ENCODE peak calls at places on chromosomes 12 and 14, in seven cellular contexts. Z, B, M, R, I, C and N are unnamed samples. For H3K4me1, the result is how much of the 10 kb centered on the place peaks cover.

GRCh38 chr14:100818221-100818699 is 7.7 kb upstream of the MEG3 start:
- DNase-seq in R (no peak), Z (no peak), C (no peak), B (no peak), M (peak), I (no peak), N (no peak)

GRCh38 chr14:85439696-85440328 is 90.1 kb upstream of the FLRT2 start:
- DNase-seq in Z (no peak), M (no peak), C (no peak), R (no peak), B (no peak), I (no peak), N (peak)

GRCh38 chr12:89525002-89525823 is 617 bp upstream of the GALNT4 start:
- DNase-seq in B (peak), C (no peak), R (peak), Z (peak), M (peak), I (peak), N (no peak)

GRCh38 chr12:66548338-66549049 is 130.4 kb downstream of the GRIP1 start:
- DNase-seq in R (no peak), I (no peak), B (no peak), C (no peak), Z (no peak), M (no peak), N (peak)

GRCh38 chr14:70642313-70643235 is 858 bp downstream of the TTC9 start:
- DNase-seq in Z (peak), B (no peak), C (no peak), R (no peak), M (peak), I (no peak), N (peak)

GRCh38 chr14:46820291-46820690 is 168.7 kb upstream of the RPL10L start:
- DNase-seq in C (no peak), I (no peak), Z (no peak), R (no peak), M (no peak), B (no peak), N (no peak)

GRCh38 chr12:1126089-1126488 is 135.1 kb downstream of the ERC1 start:
- DNase-seq in M (no peak), B (no peak), C (no peak), Z (no peak), I (no peak), R (no peak), N (no peak)

GRCh38 chr12:71303199-71303598 is 136.4 kb upstream of the LGR5 start:
- DNase-seq in I (no peak), R (no peak), Z (no peak), B (no peak), M (no peak), C (no peak), N (no peak)

GRCh38 chr12:105109465-105110212 is 2.1 kb downstream of the WASHC4 start:
- DNase-seq in R (no peak), C (peak), B (peak), I (no peak), M (no peak), Z (no peak), N (peak)

GRCh38 chr12:80041071-80041470 is 58.3 kb upstream of the OTOGL start:
- DNase-seq in R (no peak), M (no peak), C (no peak), I (no peak), Z (no peak), B (no peak), N (no peak)

GRCh38 chr14:25800841-25801240 is 750.9 kb upstream of the STXBP6 start:
- DNase-seq in R (no peak), I (no peak), M (no peak), Z (no peak), B (no peak), C (no peak), N (no peak)

GRCh38 chr14:22981090-22982012 is 1.0 kb downstream of the AJUBA start:
- DNase-seq in Z (peak), R (no peak), C (no peak), I (peak), B (no peak), M (peak), N (peak)

GRCh38 chr14:103128631-103129300 is 5.5 kb downstream of the TNFAIP2 start:
- DNase-seq in B (no peak), Z (no peak), M (peak), C (no peak), R (no peak), I (peak), N (no peak)

GRCh38 chr14:74035556-74035955 is 16.4 kb downstream of the BBOF1 start:
- DNase-seq in R (no peak), I (no peak), B (peak), C (no peak), Z (no peak), M (peak), N (no peak)

GRCh38 chr12:118302053-118302452 is 70.7 kb downstream of the TAOK3 start:
- DNase-seq in I (no peak), R (no peak), M (no peak), B (peak), Z (no peak), C (no peak), N (peak)

GRCh38 chr14:47674148-47674545 is 1.3 kb downstream of the MDGA2 start:
- DNase-seq in I (no peak), B (no peak), R (no peak), Z (no peak), C (no peak), M (peak), N (no peak)

DNA sequence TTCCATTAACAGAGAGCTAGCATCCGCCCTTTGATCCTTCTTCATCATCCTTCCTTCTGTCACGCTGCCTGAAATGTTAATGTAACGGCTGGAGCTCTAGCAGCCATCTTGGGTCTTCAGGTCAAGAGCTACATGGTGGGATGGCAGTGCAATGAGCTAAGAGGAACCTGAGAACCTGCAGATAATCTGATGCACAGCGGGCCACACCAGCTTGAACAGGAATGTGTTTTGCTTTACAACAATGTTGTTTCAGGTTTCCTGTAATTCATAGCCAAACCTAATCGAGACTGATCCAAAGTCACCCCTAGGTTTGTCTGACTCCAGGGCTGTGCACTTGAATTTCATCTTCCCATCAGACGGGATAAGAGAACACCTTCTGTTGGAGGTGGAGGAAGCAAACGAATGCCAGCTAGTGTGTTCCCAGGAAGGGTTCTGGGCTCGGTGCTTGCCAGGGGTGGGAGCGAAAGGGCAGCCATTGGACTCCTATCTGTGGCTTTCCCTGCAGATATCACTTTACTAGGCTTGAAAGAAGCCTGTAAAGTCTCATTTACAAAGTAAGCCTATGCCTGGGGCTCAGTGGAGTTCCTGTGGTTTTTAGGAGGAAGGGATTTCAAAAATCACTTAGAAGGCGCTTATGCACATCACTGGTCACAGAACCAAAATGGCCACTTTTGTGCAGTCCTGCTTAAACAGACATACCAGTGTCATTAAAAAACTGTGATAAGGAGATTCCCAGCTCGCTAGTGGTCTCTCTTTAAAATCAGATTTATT is 22.9 kb downstream of the CLMN start:
- DNase-seq in R (no peak), C (no peak), B (no peak), Z (no peak), I (no peak), M (no peak), N (no peak)
- H3K4me1 ChIP-seq in R (under half), C (under half), B (under half), Z (under half), I (under half), M (under half), N (under half)

GRCh38 chr12:113361574-113362370 is 3.4 kb downstream of the PLBD2 start:
- DNase-seq in Z (no peak), R (no peak), C (no peak), I (no peak), M (no peak), B (no peak), N (no peak)

GRCh38 chr12:113359939-113360748 is 1.8 kb downstream of the PLBD2 start:
- DNase-seq in C (no peak), B (no peak), Z (no peak), R (no peak), M (no peak), I (no peak), N (no peak)

GRCh38 chr12:113364698-113365097 is 6.3 kb downstream of the PLBD2 start:
- DNase-seq in C (no peak), M (no peak), R (no peak), B (no peak), Z (no peak), I (no peak), N (no peak)

GRCh38 chr12:113358381-113359132 is at the start of gene PLBD2:
- DNase-seq in Z (peak), B (peak), C (peak), I (peak), M (peak), R (peak), N (peak)

GRCh38 chr12:113359133-113359938 is 949 bp downstream of the PLBD2 start:
- DNase-seq in C (peak), Z (no peak), R (no peak), B (peak), I (peak), M (peak), N (peak)
- H3K27ac ChIP-seq in C (peak), Z (peak), R (peak), B (no peak), I (peak), M (peak), N (no peak)

GRCh38 chr12:124502379-124502778 is 65.0 kb downstream of the NCOR2 start:
- DNase-seq in M (no peak), Z (no peak), R (no peak), B (no peak), C (no peak), I (no peak), N (no peak)

GRCh38 chr12:124500232-124501079 is 67.0 kb downstream of the NCOR2 start:
- DNase-seq in R (no peak), M (no peak), C (no peak), Z (no peak), I (no peak), B (peak), N (peak)

GRCh38 chr12:124503305-124503704 is 64.1 kb downstream of the NCOR2 start:
- DNase-seq in I (no peak), C (no peak), Z (no peak), B (no peak), R (no peak), M (no peak), N (no peak)

GRCh38 chr12:124501080-124501642 is 66.3 kb downstream of the NCOR2 start:
- DNase-seq in M (no peak), Z (no peak), C (no peak), B (no peak), R (no peak), I (no peak), N (no peak)

GRCh38 chr12:124501827-124502226 is 65.6 kb downstream of the NCOR2 start:
- DNase-seq in Z (no peak), M (no peak), C (no peak), B (no peak), R (no peak), I (no peak), N (no peak)
- H3K4me1 ChIP-seq in Z (under half), M (under half), C (half or more), B (under half), R (under half), I (under half), N (under half)

DNA sequence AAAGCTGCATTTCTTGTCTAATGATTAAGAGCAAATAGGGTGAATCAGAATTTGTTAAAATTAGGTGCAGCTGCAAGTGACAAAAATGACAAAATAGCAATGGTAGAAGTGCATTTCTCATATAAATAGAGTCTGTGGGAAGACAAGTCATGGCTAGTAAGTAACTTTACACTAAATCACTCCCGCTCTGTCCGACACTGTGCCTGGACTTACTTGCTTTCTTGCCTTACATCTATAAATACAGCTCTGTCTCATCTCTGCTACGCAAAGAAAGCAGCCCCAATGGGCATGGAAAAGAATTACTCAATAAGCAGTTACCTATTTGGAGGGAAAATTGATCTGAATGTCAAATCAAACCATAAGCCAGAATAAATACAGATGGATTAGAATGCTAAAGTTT is 245.4 kb upstream of the KRR1 start:
- DNase-seq in B (no peak), M (no peak), R (no peak), Z (no peak), I (no peak), C (no peak), N (no peak)
- H3K27ac ChIP-seq in B (peak), M (no peak), R (no peak), Z (no peak), I (no peak), C (no peak), N (no peak)

GRCh38 chr12:94768398-94769039 is 118.2 kb upstream of the TMCC3 start:
- DNase-seq in C (no peak), Z (no peak), M (no peak), R (no peak), I (no peak), B (no peak), N (no peak)
- H3K4me1 ChIP-seq in C (under half), Z (under half), M (under half), R (under half), I (under half), B (under half), N (under half)

DNA sequence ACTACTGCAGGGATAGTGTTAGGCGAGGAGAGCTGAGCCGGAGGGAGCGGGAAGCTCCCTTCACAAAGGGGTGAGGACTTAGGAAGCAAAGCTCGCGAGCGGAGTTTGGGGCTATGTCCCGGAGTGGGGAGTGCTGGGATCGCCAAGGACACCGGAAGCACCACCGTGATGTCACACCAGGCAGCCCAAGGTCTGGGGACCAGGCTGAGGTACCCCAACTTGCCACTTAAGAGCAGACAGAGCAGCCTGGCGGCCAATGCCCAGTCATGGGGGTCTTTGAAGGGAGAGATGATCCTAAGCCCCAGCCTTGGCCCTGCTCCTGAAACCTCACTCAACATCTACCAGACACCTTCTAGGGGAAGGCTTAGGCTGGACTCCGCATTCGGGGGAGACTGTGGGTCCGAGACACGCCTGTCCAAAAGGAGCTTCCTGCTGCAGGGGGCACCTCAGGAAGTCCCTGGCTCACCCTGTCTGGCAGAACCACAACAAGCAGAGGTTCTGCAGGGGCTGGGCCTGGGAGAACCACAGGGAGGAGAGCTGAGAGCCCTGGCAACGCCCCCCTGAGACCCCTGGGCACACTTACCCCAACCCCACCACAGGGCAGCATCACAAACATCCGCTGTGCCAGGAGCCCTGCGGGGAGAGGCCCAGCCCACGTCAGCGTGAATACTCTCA is 17.8 kb downstream of the SLC48A1 start:
- DNase-seq in Z (no peak), R (no peak), B (no peak), M (no peak), I (no peak), C (no peak), N (no peak)
- H3K27ac ChIP-seq in Z (no peak), R (no peak), B (no peak), M (no peak), I (no peak), C (no peak), N (no peak)

DNA sequence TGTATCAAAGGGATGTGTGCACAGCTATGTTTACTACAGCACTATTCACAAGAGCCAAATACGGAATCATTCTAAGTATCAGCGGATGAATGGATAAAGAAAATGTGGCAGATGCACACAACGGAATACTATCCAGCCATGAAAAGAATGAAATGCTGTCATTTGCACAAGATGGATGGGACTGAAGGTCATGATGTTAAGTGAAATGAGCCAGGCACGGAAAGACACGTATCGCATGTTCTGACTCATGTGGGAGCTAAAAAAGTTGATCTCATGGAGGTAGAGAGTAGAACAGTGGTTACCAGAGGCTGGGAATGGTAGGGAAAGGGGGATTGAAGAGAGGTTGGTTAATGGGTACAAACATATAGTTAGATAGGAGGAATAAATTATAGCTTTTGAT is 25.9 kb upstream of the ISM2 start:
- DNase-seq in I (no peak), R (no peak), C (no peak), M (no peak), B (no peak), Z (no peak), N (no peak)
- H3K4me1 ChIP-seq in I (under half), R (under half), C (under half), M (under half), B (under half), Z (under half), N (under half)

GRCh38 chr12:54370218-54370730 is 6.0 kb upstream of the GPR84 start:
- DNase-seq in B (peak), Z (no peak), C (peak), R (peak), I (peak), M (peak), N (peak)
- H3K27ac ChIP-seq in B (no peak), Z (no peak), C (peak), R (peak), I (peak), M (no peak), N (no peak)

DNA sequence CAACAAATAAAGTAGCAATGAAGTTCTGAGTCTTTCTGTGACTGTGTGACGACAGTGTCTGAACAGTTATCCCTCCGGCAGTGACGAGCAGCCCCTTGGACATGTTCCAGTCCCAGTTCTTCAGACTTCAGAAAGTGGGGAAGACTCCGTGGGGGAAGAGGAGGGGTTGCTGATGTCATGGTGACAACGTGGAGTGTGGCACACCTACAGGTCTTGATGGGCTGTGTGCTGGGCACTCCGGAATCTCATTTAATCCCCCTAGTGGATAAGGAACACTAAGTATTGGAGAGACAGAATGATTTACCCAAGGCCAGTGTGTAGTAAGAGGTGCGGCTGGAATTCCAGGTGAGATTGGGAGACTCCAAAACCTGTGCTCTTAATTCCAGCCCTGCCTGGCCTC is 280.2 kb downstream of the CACNA1C start:
- DNase-seq in C (no peak), R (no peak), B (peak), Z (no peak), I (no peak), M (no peak), N (no peak)
- H3K4me1 ChIP-seq in C (under half), R (under half), B (under half), Z (under half), I (under half), M (half or more), N (under half)

GRCh38 chr12:132315507-132315906 is 13.9 kb downstream of the GALNT9 start:
- DNase-seq in I (no peak), R (no peak), C (no peak), M (no peak), B (no peak), Z (no peak), N (no peak)

GRCh38 chr12:132317233-132317938 is 12.0 kb downstream of the GALNT9 start:
- DNase-seq in Z (no peak), I (no peak), M (no peak), R (no peak), B (no peak), C (no peak), N (no peak)

GRCh38 chr12:132316497-132317232 is 12.7 kb downstream of the GALNT9 start:
- DNase-seq in C (no peak), M (no peak), Z (no peak), R (no peak), B (no peak), I (no peak), N (no peak)

GRCh38 chr12:132314516-132315233 is 14.7 kb downstream of the GALNT9 start:
- DNase-seq in M (no peak), Z (no peak), R (no peak), C (no peak), I (no peak), B (no peak), N (no peak)

GRCh38 chr12:132315951-132316350 is 13.4 kb downstream of the GALNT9 start:
- DNase-seq in B (no peak), M (no peak), I (no peak), Z (no peak), R (no peak), C (no peak), N (no peak)
- H3K27ac ChIP-seq in B (no peak), M (no peak), I (no peak), Z (no peak), R (no peak), C (no peak), N (no peak)